ENCODE peak calls at places on chromosomes 7 and 10, in eight cellular contexts. J is head of caudate nucleus; N is CD8-positive, alpha-beta memory T cell; G is DMS79 treated with DMSO at 0.1 percent for 48 hours; D is NCI-H345; T is RKO; Q is nephron progenitor cell; R is left cardiac atrium. B is an unnamed sample.

GRCh38 chr10:12708921-12709320 is 292.6 kb downstream of the CCDC3 start:
- DNase-seq in J (no peak), N (no peak), G (no peak), D (no peak), T (no peak), Q (no peak), R (no peak), B (no peak)

GRCh38 chr7:137935849-137936508 is 65.9 kb downstream of the CREB3L2 start:
- DNase-seq in J (no peak), N (no peak), G (no peak), D (no peak), T (no peak), Q (no peak), R (no peak), B (no peak)

GRCh38 chr7:156640949-156641485 is 443 bp downstream of the RNF32 start:
- DNase-seq in J (no peak), N (peak), G (peak), D (peak), T (peak), Q (no peak), R (peak), B (no peak)

GRCh38 chr10:68362590-68362989 is 29.9 kb upstream of the PBLD start:
- DNase-seq in J (no peak), N (no peak), G (no peak), D (no peak), T (no peak), Q (no peak), R (no peak), B (no peak)

GRCh38 chr7:47435889-47436312 is 146.0 kb downstream of the TNS3 start:
- DNase-seq in J (no peak), N (no peak), G (no peak), D (peak), T (peak), Q (peak), R (peak), B (no peak)

GRCh38 chr10:96334888-96335526 is 23.8 kb downstream of the OPALIN start:
- DNase-seq in J (peak), N (no peak), G (peak), D (peak), T (peak), Q (peak), R (no peak), B (no peak)

GRCh38 chr7:128691227-128691626 is 19.1 kb downstream of the GARIN1A start:
- DNase-seq in J (no peak), N (no peak), G (no peak), D (no peak), T (no peak), Q (no peak), R (no peak), B (no peak)

GRCh38 chr10:76336213-76336963 is 905.0 kb downstream of the LRMDA start:
- DNase-seq in J (no peak), N (no peak), G (no peak), D (no peak), T (no peak), Q (no peak), R (no peak), B (no peak)

GRCh38 chr10:121739114-121739513 is 140.9 kb upstream of the FGFR2 start:
- DNase-seq in J (no peak), N (no peak), G (no peak), D (no peak), T (no peak), Q (no peak), R (no peak), B (no peak)

GRCh38 chr7:54643064-54643463 is 100.9 kb downstream of the VSTM2A start:
- DNase-seq in J (no peak), N (no peak), G (no peak), D (no peak), T (no peak), Q (no peak), R (no peak), B (no peak)

GRCh38 chr7:28500143-28500542 is 87.8 kb downstream of the CREB5 start:
- DNase-seq in J (no peak), N (no peak), G (no peak), D (no peak), T (no peak), Q (no peak), R (no peak), B (no peak)

GRCh38 chr7:127954371-127954770 is 76.9 kb downstream of the LRRC4 start:
- DNase-seq in J (no peak), N (no peak), G (peak), D (no peak), T (no peak), Q (no peak), R (no peak), B (no peak)

GRCh38 chr7:136064627-136065237 is 87.6 kb upstream of the MTPN start:
- DNase-seq in J (no peak), N (no peak), G (no peak), D (no peak), T (no peak), Q (no peak), R (no peak), B (no peak)

GRCh38 chr7:37270109-37270508 is 178.6 kb downstream of the ELMO1 start:
- DNase-seq in J (no peak), N (no peak), G (no peak), D (no peak), T (no peak), Q (no peak), R (no peak), B (no peak)

GRCh38 chr10:76432274-76433012 is 1001.0 kb downstream of the LRMDA start:
- DNase-seq in J (no peak), N (no peak), G (no peak), D (no peak), T (peak), Q (no peak), R (peak), B (no peak)

GRCh38 chr7:129993275-129993674 is 40.5 kb upstream of the UBE2H start:
- DNase-seq in J (no peak), N (no peak), G (no peak), D (no peak), T (no peak), Q (no peak), R (no peak), B (no peak)

GRCh38 chr10:84665883-84666463 is 337.6 kb downstream of the CCSER2 start:
- DNase-seq in J (no peak), N (no peak), G (no peak), D (no peak), T (peak), Q (peak), R (no peak), B (no peak)